ENCODE peak calls at places on chromosomes 13 and 19, in nine cellular contexts. G is T-helper 9 cell, D is HT1080, E is NCI-H2171, U is fibroblast of the conjunctiva, C is Peyer's patch, O is AG10803, S is endothelial cell of umbilical vein, A is glutamatergic neuron. B is an unnamed sample.

GRCh38 chr19:29245221-29245620 is 32.3 kb upstream of the UQCRFS1 start:
- DNase-seq in D (no peak), O (peak), S (no peak), G (no peak), A (no peak), E (peak), C (no peak), U (no peak), B (no peak)

GRCh38 chr19:46722421-46723022 is 5.6 kb upstream of the PRKD2 start:
- DNase-seq in G (no peak), U (no peak), C (no peak), A (no peak), D (no peak), O (no peak), S (no peak), E (no peak), B (no peak)

GRCh38 chr19:1164684-1165531 is 9.2 kb downstream of the SBNO2 start:
- DNase-seq in E (no peak), D (no peak), U (no peak), O (no peak), S (no peak), C (no peak), G (no peak), A (no peak), B (no peak)

GRCh38 chr13:19888799-19889198 is 25.4 kb upstream of the ZMYM5 start:
- DNase-seq in O (peak), U (no peak), D (peak), G (no peak), E (no peak), C (no peak), A (no peak), S (peak), B (no peak)

GRCh38 chr13:47184311-47184710 is 287.5 kb upstream of the HTR2A start:
- DNase-seq in C (no peak), G (no peak), U (no peak), O (peak), D (peak), E (no peak), A (no peak), S (no peak), B (no peak)

GRCh38 chr19:13070425-13071140 is 32.1 kb downstream of the LYL1 start:
- DNase-seq in G (no peak), D (no peak), E (no peak), C (no peak), S (no peak), U (no peak), A (no peak), O (no peak), B (no peak)

GRCh38 chr13:53321301-53321700 is 292.7 kb downstream of the OLFM4 start:
- DNase-seq in A (no peak), S (no peak), O (no peak), G (no peak), D (no peak), U (no peak), C (no peak), E (no peak), B (no peak)

GRCh38 chr19:35868172-35868822 is at the start of gene APLP1:
- DNase-seq in G (peak), E (peak), C (peak), D (no peak), U (no peak), O (peak), S (peak), A (peak), B (no peak)

GRCh38 chr19:35607661-35608060 is 4.9 kb upstream of the HAUS5 start:
- DNase-seq in G (no peak), O (no peak), D (no peak), A (no peak), C (no peak), U (no peak), S (no peak), E (no peak), B (no peak)

GRCh38 chr19:4456843-4457653 is 546 bp downstream of the UBXN6 start:
- DNase-seq in C (peak), E (peak), D (no peak), G (peak), O (peak), S (peak), U (peak), A (peak), B (no peak)

GRCh38 chr13:109815651-109816050 is 29.3 kb upstream of the IRS2 start:
- DNase-seq in E (no peak), A (no peak), C (no peak), S (no peak), O (no peak), U (no peak), G (no peak), D (no peak), B (no peak)

GRCh38 chr19:41443813-41444455 is 978 bp downstream of the ERICH4 start:
- DNase-seq in E (no peak), O (no peak), G (no peak), D (no peak), U (no peak), S (no peak), A (no peak), C (no peak), B (no peak)

GRCh38 chr19:49436381-49437017 is 4.8 kb downstream of the SLC17A7 start:
- DNase-seq in A (peak), U (no peak), O (no peak), D (no peak), E (no peak), S (no peak), G (no peak), C (peak), B (peak)

GRCh38 chr19:49403404-49404187 is 15.5 kb downstream of the KASH5 start:
- DNase-seq in S (no peak), C (no peak), D (peak), G (no peak), E (peak), A (peak), U (no peak), O (no peak), B (peak)

GRCh38 chr19:48683349-48683748 is 10.5 kb upstream of the NTN5 start:
- DNase-seq in G (no peak), U (peak), C (no peak), A (no peak), S (peak), O (peak), D (no peak), E (no peak), B (no peak)

GRCh38 chr13:110326263-110326904 is 19.3 kb downstream of the COL4A2 start:
- DNase-seq in E (no peak), S (no peak), U (no peak), D (no peak), G (no peak), C (no peak), O (no peak), A (no peak), B (no peak)

GRCh38 chr19:38569368-38569983 is 48.3 kb downstream of the MAP4K1 start:
- DNase-seq in U (no peak), C (no peak), D (no peak), E (no peak), O (no peak), S (no peak), A (no peak), G (no peak), B (no peak)

GRCh38 chr13:39561971-39562370 is 41.0 kb downstream of the LHFPL6 start:
- DNase-seq in O (no peak), D (no peak), A (no peak), E (no peak), U (no peak), S (no peak), G (no peak), C (no peak), B (no peak)

GRCh38 chr13:79548886-79549285 is 67.9 kb downstream of the NDFIP2 start:
- DNase-seq in U (no peak), C (no peak), E (no peak), G (no peak), S (peak), O (peak), D (no peak), A (no peak), B (no peak)

GRCh38 chr13:99996177-99996705 is 14.7 kb downstream of the ZIC2 start:
- DNase-seq in D (no peak), E (no peak), G (no peak), S (peak), O (no peak), C (no peak), U (no peak), A (no peak), B (no peak)

GRCh38 chr19:16467581-16467980 is 4.2 kb downstream of the EPS15L1 start:
- DNase-seq in A (no peak), G (no peak), C (no peak), O (no peak), D (no peak), U (no peak), E (no peak), S (no peak), B (no peak)

GRCh38 chr19:37983153-37983552 is 76.1 kb downstream of the SIPA1L3 start:
- DNase-seq in D (no peak), G (no peak), E (no peak), A (no peak), U (no peak), O (no peak), C (no peak), S (no peak), B (no peak)

GRCh38 chr19:35162471-35163326 is 8.2 kb downstream of the FXYD5 start:
- DNase-seq in C (no peak), U (no peak), S (no peak), G (no peak), E (no peak), D (peak), A (no peak), O (peak), B (no peak)

GRCh38 chr13:71866173-71867091 is 572 bp downstream of the DACH1 start:
- DNase-seq in D (peak), O (no peak), C (no peak), A (peak), U (no peak), S (peak), G (no peak), E (no peak), B (no peak)

GRCh38 chr13:50685491-50685890 is 158.0 kb downstream of the DLEU7 start:
- DNase-seq in A (no peak), S (peak), U (peak), E (peak), G (no peak), O (peak), D (peak), C (no peak), B (no peak)

GRCh38 chr19:1261863-1262686 is 7.1 kb upstream of the CIRBP start:
- DNase-seq in G (peak), U (no peak), S (no peak), A (no peak), O (peak), E (no peak), D (no peak), C (peak), B (no peak)

GRCh38 chr13:97749174-97749573 is 204.3 kb upstream of the IPO5 start:
- DNase-seq in E (no peak), S (peak), O (no peak), U (no peak), C (no peak), A (no peak), D (peak), G (no peak), B (no peak)

GRCh38 chr19:31378404-31378803 is 29.2 kb upstream of the TSHZ3 start:
- DNase-seq in C (no peak), O (peak), U (peak), D (peak), E (no peak), G (no peak), S (no peak), A (no peak), B (no peak)

GRCh38 chr13:97372929-97373328 is 61.0 kb upstream of the RAP2A start:
- DNase-seq in A (no peak), D (no peak), U (no peak), S (no peak), O (no peak), E (no peak), G (no peak), C (no peak), B (no peak)

GRCh38 chr13:73171242-73171641 is 112.4 kb downstream of the KLF5 start:
- DNase-seq in E (no peak), G (no peak), A (no peak), C (no peak), U (no peak), O (no peak), S (no peak), D (no peak), B (no peak)